ENCODE peak calls at places on chromosomes 12 and 14, in six cellular contexts. V is stimulated activated CD4-positive, alpha-beta T cell treated with anti-CD3 and anti-CD28 coated beads, Interleukin-15, amount 100 ng/mL, for 1 hour; E is epithelial cell of esophagus; N is aorta; I is heart right ventricle; H is NCI-H460. K is an unnamed sample.

GRCh38 chr12:77213316-77213715 is 147.9 kb upstream of the E2F7 start:
- DNase-seq in H (no peak), N (no peak), I (no peak), V (no peak), E (no peak), K (no peak)

GRCh38 chr14:67553547-67553946 is 20.5 kb downstream of the PLEKHH1 start:
- DNase-seq in V (no peak), H (no peak), N (no peak), E (no peak), I (no peak), K (no peak)

GRCh38 chr14:67457782-67458181 is 30.7 kb downstream of the TMEM229B start:
- DNase-seq in E (peak), I (peak), H (no peak), V (no peak), N (peak), K (no peak)

GRCh38 chr14:104143521-104144452 is 5.4 kb downstream of the KIF26A start:
- DNase-seq in N (peak), H (no peak), I (peak), E (no peak), V (no peak), K (no peak)

GRCh38 chr14:103050935-103051334 is 6.4 kb downstream of the CDC42BPB start:
- DNase-seq in E (no peak), I (no peak), V (no peak), N (no peak), H (no peak), K (no peak)

GRCh38 chr12:131024721-131025120 is 71.0 kb downstream of the ADGRD1 start:
- DNase-seq in E (no peak), V (no peak), N (no peak), H (no peak), I (no peak), K (no peak)

GRCh38 chr12:115572440-115572839 is 705.1 kb downstream of the MED13L start:
- DNase-seq in I (no peak), H (no peak), E (no peak), N (no peak), V (no peak), K (no peak)

GRCh38 chr12:113471619-113472171 is at the start of gene LHX5:
- DNase-seq in H (no peak), V (no peak), I (no peak), E (peak), N (no peak), K (no peak)

GRCh38 chr12:95150501-95150900 is 66.8 kb downstream of the FGD6 start:
- DNase-seq in N (no peak), V (no peak), E (no peak), I (no peak), H (no peak), K (no peak)

GRCh38 chr14:96497586-96497985 is 4.6 kb upstream of the PAPOLA start:
- DNase-seq in I (no peak), H (no peak), E (no peak), V (no peak), N (no peak), K (no peak)

GRCh38 chr14:72643317-72643801 is 250.5 kb downstream of the DPF3 start:
- DNase-seq in N (no peak), E (peak), H (no peak), V (no peak), I (no peak), K (peak)

GRCh38 chr12:124713041-124713435 is 145.6 kb upstream of the NCOR2 start:
- DNase-seq in H (peak), N (peak), V (no peak), I (peak), E (peak), K (no peak)

GRCh38 chr12:107541001-107541400 is 144.6 kb upstream of the PWP1 start:
- DNase-seq in N (no peak), E (no peak), V (no peak), H (no peak), I (no peak), K (no peak)

GRCh38 chr12:72075401-72075800 is 136.8 kb downstream of the TPH2 start:
- DNase-seq in V (no peak), E (no peak), I (no peak), N (no peak), H (no peak), K (no peak)

GRCh38 chr12:105079011-105079570 is 5.2 kb downstream of the ALDH1L2 start:
- DNase-seq in N (no peak), H (no peak), V (no peak), I (no peak), E (no peak), K (no peak)

GRCh38 chr14:101721111-101721510 is 40.4 kb upstream of the PPP2R5C start:
- DNase-seq in H (peak), I (no peak), N (no peak), E (no peak), V (no peak), K (no peak)

GRCh38 chr12:47838286-47838931 is 18.7 kb upstream of the HDAC7 start:
- DNase-seq in E (peak), H (peak), I (no peak), V (no peak), N (no peak), K (peak)

GRCh38 chr14:102218688-102219087 is 79.0 kb downstream of the WDR20 start:
- DNase-seq in H (no peak), I (no peak), N (peak), E (no peak), V (no peak), K (no peak)

GRCh38 chr12:29133680-29134079 is 15.4 kb upstream of the FAR2 start:
- DNase-seq in V (no peak), I (no peak), E (no peak), N (no peak), H (no peak), K (no peak)

GRCh38 chr12:102016472-102016871 is 45.3 kb downstream of the WASHC3 start:
- DNase-seq in E (peak), H (no peak), N (no peak), V (no peak), I (no peak), K (peak)

GRCh38 chr14:52179151-52179790 is 88.2 kb upstream of the PTGDR start:
- DNase-seq in E (no peak), V (no peak), I (no peak), H (no peak), N (no peak), K (no peak)

GRCh38 chr12:58596381-58596780 is 323.9 kb downstream of the LRIG3 start:
- DNase-seq in E (no peak), N (no peak), H (no peak), I (no peak), V (no peak), K (peak)

GRCh38 chr12:532908-533565 is 73.3 kb downstream of the B4GALNT3 start:
- DNase-seq in H (no peak), I (no peak), V (no peak), E (peak), N (no peak), K (no peak)

GRCh38 chr12:1912580-1913376 is 5.7 kb downstream of the CACNA2D4 start:
- DNase-seq in I (no peak), H (no peak), E (no peak), N (no peak), V (no peak), K (peak)

GRCh38 chr12:95516757-95517156 is 34.5 kb downstream of the USP44 start:
- DNase-seq in N (no peak), H (no peak), V (no peak), I (no peak), E (no peak), K (no peak)

GRCh38 chr12:123494124-123494843 is 36.3 kb downstream of the SNRNP35 start:
- DNase-seq in H (no peak), N (no peak), I (no peak), V (no peak), E (no peak), K (no peak)

GRCh38 chr12:5078423-5078822 is 34.7 kb downstream of the KCNA5 start:
- DNase-seq in V (no peak), N (peak), E (no peak), H (no peak), I (peak), K (no peak)

GRCh38 chr12:96986883-96987523 is 79.9 kb downstream of the NEDD1 start:
- DNase-seq in H (peak), E (peak), I (no peak), N (no peak), V (no peak), K (peak)

GRCh38 chr12:39199371-39199770 is 243.5 kb downstream of the KIF21A start:
- DNase-seq in I (no peak), V (no peak), N (no peak), H (no peak), E (peak), K (no peak)

GRCh38 chr12:12357697-12358476 is 1.0 kb downstream of the BORCS5 start:
- DNase-seq in I (no peak), H (no peak), N (no peak), E (no peak), V (no peak), K (peak)

GRCh38 chr14:88975926-88976325 is 151.5 kb downstream of the TTC8 start:
- DNase-seq in V (no peak), H (no peak), N (no peak), E (no peak), I (no peak), K (no peak)

GRCh38 chr12:81949721-81950120 is 190.6 kb upstream of the PPFIA2 start:
- DNase-seq in H (no peak), N (no peak), V (no peak), I (no peak), E (no peak), K (no peak)

GRCh38 chr14:81187832-81188522 is 32.8 kb downstream of the GTF2A1 start:
- DNase-seq in H (no peak), I (no peak), E (no peak), N (no peak), V (no peak), K (no peak)

GRCh38 chr12:8036366-8036765 is 3.9 kb downstream of the FOXJ2 start:
- DNase-seq in I (no peak), N (peak), E (no peak), V (no peak), H (no peak), K (no peak)

GRCh38 chr12:1932264-1932777 is 13.9 kb upstream of the CACNA2D4 start:
- DNase-seq in I (peak), H (no peak), V (no peak), E (no peak), N (no peak), K (no peak)

GRCh38 chr12:57066245-57066644 is 12.3 kb downstream of the NEMP1 start:
- DNase-seq in N (no peak), V (no peak), H (no peak), I (no peak), E (no peak), K (no peak)

GRCh38 chr12:132640936-132641335 is 22.4 kb downstream of the P2RX2 start:
- DNase-seq in E (no peak), N (peak), H (no peak), V (no peak), I (no peak), K (no peak)

K was measured in RKO.